ENCODE peak calls at places on chromosome 9, in eight cellular contexts. E is neural progenitor cell, U is hepatocyte, F is MM.1S, A is SK-N-SH, Y is GM23338, V is GM23248, S is HCT116. Z is an unnamed sample.

GRCh38 chr9:96719538-96720315 is 58.2 kb downstream of the ZNF510 start:
- DNase-seq in E (no peak), U (no peak), F (no peak), A (peak), Y (peak), V (no peak), S (no peak), Z (peak)

GRCh38 chr9:112853882-112854585 is 36.6 kb downstream of the SLC46A2 start:
- DNase-seq in E (no peak), U (no peak), F (no peak), A (no peak), Y (no peak), V (no peak), S (no peak), Z (no peak)

GRCh38 chr9:35811364-35812024 is 568 bp downstream of the SPAG8 start:
- DNase-seq in E (no peak), U (no peak), F (no peak), A (no peak), Y (no peak), V (peak), S (no peak), Z (no peak)

GRCh38 chr9:116475201-116475600 is 211.9 kb upstream of the TRIM32 start:
- DNase-seq in E (no peak), U (no peak), F (no peak), A (no peak), Y (no peak), V (peak), S (no peak), Z (no peak)

GRCh38 chr9:106921989-106922388 is 59.0 kb downstream of the ZNF462 start:
- DNase-seq in E (no peak), U (no peak), F (no peak), A (no peak), Y (no peak), V (peak), S (no peak), Z (no peak)

GRCh38 chr9:14278291-14278721 is 35.6 kb downstream of the NFIB start:
- DNase-seq in E (no peak), U (no peak), F (no peak), A (no peak), Y (no peak), V (peak), S (no peak), Z (peak)

GRCh38 chr9:37146372-37146771 is 26.0 kb downstream of the ZCCHC7 start:
- DNase-seq in E (no peak), U (no peak), F (peak), A (no peak), Y (no peak), V (no peak), S (no peak), Z (no peak)

GRCh38 chr9:20623021-20623747 is 885 bp upstream of the MLLT3 start:
- DNase-seq in E (peak), U (peak), F (peak), A (no peak), Y (peak), V (peak), S (no peak), Z (peak)

GRCh38 chr9:959914-960313 is 16.5 kb upstream of the DMRT3 start:
- DNase-seq in E (no peak), U (no peak), F (no peak), A (no peak), Y (no peak), V (no peak), S (no peak), Z (peak)

GRCh38 chr9:125544988-125545651 is 161.9 kb downstream of the MAPKAP1 start:
- DNase-seq in E (no peak), U (peak), F (no peak), A (no peak), Y (no peak), V (peak), S (no peak), Z (peak)

GRCh38 chr9:5764130-5764868 is 68.6 kb downstream of the ERMP1 start:
- DNase-seq in E (no peak), U (no peak), F (peak), A (no peak), Y (no peak), V (no peak), S (no peak), Z (no peak)

GRCh38 chr9:34623386-34624235 is 3.3 kb upstream of the DCTN3 start:
- DNase-seq in E (no peak), U (no peak), F (no peak), A (no peak), Y (peak), V (no peak), S (no peak), Z (no peak)

GRCh38 chr9:37054513-37054776 is 20.4 kb upstream of the PAX5 start:
- DNase-seq in E (no peak), U (no peak), F (no peak), A (no peak), Y (no peak), V (no peak), S (no peak), Z (no peak)

GRCh38 chr9:32011049-32011448 is 373.4 kb upstream of the ACO1 start:
- DNase-seq in E (no peak), U (no peak), F (peak), A (no peak), Y (no peak), V (no peak), S (no peak), Z (no peak)

GRCh38 chr9:27432308-27432707 is 91.8 kb upstream of the IFNK start:
- DNase-seq in E (no peak), U (no peak), F (no peak), A (no peak), Y (no peak), V (no peak), S (no peak), Z (no peak)

GRCh38 chr9:35862328-35862727 is 7.9 kb downstream of the OR13J1 start:
- DNase-seq in E (no peak), U (no peak), F (no peak), A (no peak), Y (no peak), V (no peak), S (no peak), Z (no peak)

GRCh38 chr9:136564379-136564988 is 18.6 kb upstream of the NOTCH1 start:
- DNase-seq in E (no peak), U (no peak), F (peak), A (no peak), Y (no peak), V (peak), S (no peak), Z (no peak)

GRCh38 chr9:129026442-129027223 is 1.5 kb downstream of the SH3GLB2 start:
- DNase-seq in E (peak), U (peak), F (peak), A (peak), Y (peak), V (peak), S (no peak), Z (peak)

GRCh38 chr9:68538200-68538599 is 2.5 kb downstream of the TMEM252 start:
- DNase-seq in E (no peak), U (no peak), F (no peak), A (no peak), Y (no peak), V (no peak), S (no peak), Z (peak)

GRCh38 chr9:23539311-23539710 is 286.7 kb downstream of the ELAVL2 start:
- DNase-seq in E (peak), U (no peak), F (no peak), A (no peak), Y (no peak), V (no peak), S (no peak), Z (no peak)

GRCh38 chr9:115042781-115043509 is 75.0 kb downstream of the TNC start:
- DNase-seq in E (no peak), U (no peak), F (peak), A (no peak), Y (no peak), V (peak), S (no peak), Z (no peak)

GRCh38 chr9:26856413-26857032 is 36.1 kb downstream of the CAAP1 start:
- DNase-seq in E (peak), U (peak), F (peak), A (peak), Y (peak), V (peak), S (peak), Z (peak)

GRCh38 chr9:1759901-1760300 is 255.2 kb upstream of the SMARCA2 start:
- DNase-seq in E (no peak), U (no peak), F (peak), A (no peak), Y (no peak), V (no peak), S (no peak), Z (peak)

GRCh38 chr9:122338989-122339388 is 31.8 kb upstream of the PTGS1 start:
- DNase-seq in E (no peak), U (no peak), F (no peak), A (peak), Y (no peak), V (no peak), S (no peak), Z (no peak)

GRCh38 chr9:17075758-17076485 is 58.9 kb upstream of the CNTLN start:
- DNase-seq in E (no peak), U (no peak), F (no peak), A (peak), Y (no peak), V (no peak), S (no peak), Z (no peak)

GRCh38 chr9:96441798-96442445 is 8.0 kb upstream of the HABP4 start:
- DNase-seq in E (no peak), U (peak), F (peak), A (no peak), Y (peak), V (peak), S (no peak), Z (peak)

GRCh38 chr9:126036881-126037291 is 289.7 kb downstream of the PBX3 start:
- DNase-seq in E (no peak), U (no peak), F (no peak), A (no peak), Y (no peak), V (no peak), S (no peak), Z (no peak)

GRCh38 chr9:18463991-18464390 is 10.0 kb upstream of the ADAMTSL1 start:
- DNase-seq in E (no peak), U (no peak), F (no peak), A (no peak), Y (no peak), V (peak), S (no peak), Z (peak)

GRCh38 chr9:18666348-18666747 is 192.4 kb downstream of the ADAMTSL1 start:
- DNase-seq in E (no peak), U (no peak), F (no peak), A (no peak), Y (no peak), V (peak), S (no peak), Z (peak)

GRCh38 chr9:117121331-117121730 is 293.5 kb downstream of the ASTN2 start:
- DNase-seq in E (no peak), U (no peak), F (no peak), A (no peak), Y (no peak), V (no peak), S (no peak), Z (no peak)

GRCh38 chr9:77586591-77586990 is 61.5 kb downstream of the GNA14 start:
- DNase-seq in E (no peak), U (no peak), F (no peak), A (no peak), Y (no peak), V (no peak), S (no peak), Z (no peak)

GRCh38 chr9:126145887-126146253 is 180.8 kb upstream of the MVB12B start:
- DNase-seq in E (no peak), U (no peak), F (no peak), A (no peak), Y (no peak), V (no peak), S (no peak), Z (no peak)

DNA sequence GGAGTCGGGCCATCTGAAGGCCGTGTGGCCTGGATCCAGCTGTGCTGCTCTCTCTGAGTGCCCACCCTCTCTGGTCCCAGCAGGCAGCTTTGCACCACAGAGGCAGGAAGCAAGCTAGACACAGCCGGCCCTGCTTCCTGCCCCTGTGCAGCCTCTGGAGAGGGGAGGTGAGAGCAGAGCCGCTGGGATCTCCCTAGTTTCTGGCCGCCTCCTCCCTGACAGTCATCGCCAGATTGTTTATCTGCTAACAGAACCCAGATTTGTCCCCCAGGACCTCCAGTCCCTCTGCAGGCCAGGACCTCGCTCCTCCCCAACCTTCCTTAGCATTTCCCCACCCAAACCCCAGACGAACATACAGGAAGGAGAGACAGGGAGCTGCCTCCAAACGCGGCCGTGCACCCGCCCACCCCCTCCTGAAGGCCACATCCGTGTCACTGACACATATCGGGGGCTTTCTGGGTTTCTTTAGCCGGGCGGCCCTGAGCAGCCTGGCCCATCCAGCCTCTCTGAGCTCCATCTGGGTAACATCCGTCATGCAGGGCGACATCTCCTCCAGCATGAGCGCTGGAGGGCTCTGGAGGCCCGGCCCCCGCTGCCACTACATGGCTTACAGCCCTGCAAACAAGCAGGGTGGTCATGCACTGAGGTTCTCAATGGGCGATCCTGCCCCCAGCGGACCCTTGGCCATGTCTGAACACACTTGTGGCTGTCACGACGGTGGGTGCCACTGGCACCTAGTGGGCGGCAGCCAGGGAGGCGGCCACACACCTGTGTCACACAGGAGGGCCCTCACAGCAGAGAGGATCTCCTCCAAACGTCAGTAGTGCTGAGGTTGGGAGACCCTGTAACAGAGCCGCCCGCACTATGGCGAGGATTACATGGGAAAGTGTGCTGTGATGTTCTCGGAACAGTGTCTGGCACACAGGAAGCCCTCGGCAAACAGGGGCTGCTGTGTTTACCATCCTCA is 47.6 kb downstream of the DBH start:
- DNase-seq in E (no peak), U (no peak), F (no peak), A (peak), Y (no peak), V (peak), S (no peak), Z (no peak)
- TF ChIP-seq EZH2phosphoT487 in E (no peak), U (no peak), F (no peak), A (no peak), Y (no peak), V (no peak), S (no peak), Z (no peak)

DNA sequence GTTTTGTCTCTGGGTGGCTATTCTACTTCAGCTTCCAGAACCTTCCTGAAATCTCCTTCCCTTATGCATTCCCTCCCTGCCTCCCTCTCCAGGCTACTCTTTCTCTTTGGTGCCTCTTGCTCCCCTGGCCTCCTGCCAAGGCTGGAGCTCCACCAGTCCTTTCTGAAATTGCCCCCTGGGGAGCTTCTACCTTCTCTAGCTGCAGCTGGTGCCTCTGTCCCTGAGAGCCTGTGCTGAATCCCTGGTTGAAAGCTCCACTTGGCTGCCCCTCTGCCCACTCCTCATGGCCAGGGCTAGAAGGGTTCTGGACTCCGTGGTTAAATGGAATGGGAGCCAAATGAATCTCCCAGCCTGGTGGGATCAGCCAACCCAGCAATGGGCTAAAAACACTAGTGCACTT is 80.1 kb downstream of the COL15A1 start:
- DNase-seq in E (no peak), U (peak), F (no peak), A (peak), Y (no peak), V (peak), S (no peak), Z (no peak)
- TF ChIP-seq EZH2phosphoT487 in E (no peak), U (no peak), F (no peak), A (no peak), Y (no peak), V (no peak), S (no peak), Z (no peak)

DNA sequence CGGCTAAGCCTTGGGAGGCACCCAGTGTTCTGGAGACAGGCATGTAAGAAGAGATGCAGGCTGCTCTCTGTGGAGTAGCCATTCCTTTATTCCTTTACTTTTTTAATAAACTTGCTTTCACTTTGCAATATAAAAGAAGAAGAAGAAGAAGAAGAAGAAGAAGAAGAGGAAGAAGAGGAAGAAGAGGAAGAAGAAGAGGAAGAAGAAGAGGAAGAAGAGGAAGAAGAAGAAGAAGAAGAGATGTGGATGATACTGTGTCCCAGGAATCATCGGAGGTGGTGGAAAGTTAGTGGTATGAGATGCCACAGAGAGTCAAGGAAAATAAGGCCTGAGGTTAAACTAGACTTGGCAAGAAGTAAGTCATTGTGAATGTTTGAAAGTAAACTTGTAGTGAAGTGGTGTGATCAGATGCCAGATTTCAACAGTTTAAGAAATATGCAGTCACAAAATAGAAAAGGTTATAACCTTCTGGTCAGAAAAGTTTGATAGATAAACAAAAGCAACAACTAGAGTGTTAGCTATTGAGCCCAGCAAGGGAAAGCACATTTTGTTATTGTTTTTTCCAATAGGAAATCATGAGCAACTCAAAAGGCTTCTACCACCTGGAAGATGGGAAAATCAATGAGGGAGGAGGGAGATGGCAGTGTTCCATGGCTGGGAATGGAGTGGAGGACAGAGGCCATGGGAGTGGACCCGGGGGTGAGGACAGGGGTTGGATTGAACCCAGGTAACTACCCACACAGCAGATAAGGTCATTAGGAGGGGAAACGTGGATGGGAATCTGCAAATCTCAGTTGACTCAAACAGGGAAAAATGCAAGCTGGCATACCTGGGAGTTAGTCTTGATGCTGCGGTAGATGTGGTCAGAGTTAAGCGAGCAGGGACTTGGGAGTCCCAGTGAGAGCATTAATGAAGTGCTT is 16.8 kb downstream of the AOPEP start:
- DNase-seq in E (no peak), U (no peak), F (no peak), A (no peak), Y (no peak), V (no peak), S (no peak), Z (no peak)
- TF ChIP-seq EZH2phosphoT487 in E (no peak), U (no peak), F (no peak), A (no peak), Y (no peak), V (no peak), S (no peak), Z (no peak)

GRCh38 chr9:4144869-4145268 is 155.0 kb downstream of the GLIS3 start:
- DNase-seq in E (no peak), U (no peak), F (no peak), A (no peak), Y (no peak), V (peak), S (no peak), Z (no peak)
- TF ChIP-seq EZH2phosphoT487 in E (no peak), U (no peak), F (no peak), A (no peak), Y (no peak), V (no peak), S (no peak), Z (no peak)

DNA sequence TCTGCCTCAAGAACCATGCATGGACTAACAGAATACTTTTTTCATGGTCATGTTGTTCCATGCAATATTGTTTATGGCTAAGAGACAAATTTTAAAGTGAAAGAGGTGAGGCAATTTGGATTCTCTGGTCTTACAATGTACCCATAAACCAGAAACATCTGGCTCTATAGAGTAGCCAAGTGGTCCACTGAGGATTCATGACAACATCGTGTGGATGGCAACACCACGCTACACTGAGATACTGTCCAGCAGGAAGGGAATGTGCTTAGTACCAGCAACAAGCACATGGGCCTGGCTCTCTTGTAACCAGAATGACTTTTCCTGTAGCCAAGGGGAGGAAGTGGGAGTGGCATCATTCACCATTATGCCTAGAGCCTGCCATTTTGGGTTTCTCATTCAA is 218.2 kb downstream of the GADD45G start:
- DNase-seq in E (no peak), U (no peak), F (no peak), A (no peak), Y (no peak), V (no peak), S (no peak), Z (no peak)
- TF ChIP-seq EZH2phosphoT487 in E (no peak), U (no peak), F (no peak), A (no peak), Y (no peak), V (no peak), S (no peak), Z (no peak)

Z was measured in PC-3.